ENCODE peak calls at places on chromosomes 6 and 20, in six cellular contexts. H, L, C, X, P and M are unnamed samples.

GRCh38 chr20:61520761-61521460 is 268.9 kb downstream of the CDH4 start:
- DNase-seq in X (no peak), L (peak; percentile 84), P (no peak), C (no peak), H (peak; percentile 54), M (no peak)

GRCh38 chr6:5671162-5671561 is 335.6 kb downstream of the NRN1 start:
- DNase-seq in C (peak; percentile 96), L (peak; percentile 79), H (peak; percentile 98), X (no peak), P (no peak), M (no peak)

GRCh38 chr20:53176133-53176532 is 204.0 kb downstream of the TSHZ2 start:
- DNase-seq in H (no peak), X (no peak), C (no peak), L (no peak), P (no peak), M (no peak)

GRCh38 chr20:25508083-25508770 is 77.1 kb downstream of the NINL start:
- DNase-seq in X (no peak), P (no peak), L (peak; percentile 70), C (no peak), H (no peak), M (no peak)

GRCh38 chr6:130893277-130893676 is 66.1 kb downstream of the SMLR1 start:
- DNase-seq in C (no peak), P (no peak), L (no peak), X (no peak), H (peak; percentile 38), M (no peak)

GRCh38 chr6:154732824-154733609 is at the start of gene SCAF8:
- DNase-seq in C (peak; percentile 63), H (peak; percentile 89), X (peak; percentile 57), P (peak; percentile 90), L (peak; percentile 69), M (peak; percentile 32)

GRCh38 chr20:19885981-19886665 is 128.1 kb downstream of the RIN2 start:
- DNase-seq in H (no peak), C (no peak), L (peak; percentile 63), P (no peak), X (no peak), M (no peak)

GRCh38 chr6:165002866-165003265 is 306.5 kb downstream of the C6orf118 start:
- DNase-seq in P (no peak), X (no peak), H (no peak), C (no peak), L (no peak), M (no peak)

GRCh38 chr20:366042-366718 is 14.4 kb upstream of the TRIB3 start:
- DNase-seq in X (no peak), L (no peak), P (no peak), H (no peak), C (no peak), M (no peak)

GRCh38 chr6:6825986-6826901 is 237.7 kb downstream of the LY86 start:
- DNase-seq in X (no peak), C (no peak), L (no peak), H (peak; percentile 79), P (no peak), M (no peak)

GRCh38 chr6:86147311-86147710 is 504.6 kb upstream of the SYNCRIP start:
- DNase-seq in C (no peak), L (no peak), H (no peak), X (no peak), P (no peak), M (no peak)

GRCh38 chr6:132405143-132405915 is 4.1 kb upstream of the MOXD1 start:
- DNase-seq in P (no peak), X (no peak), H (no peak), L (peak; percentile 40), C (no peak), M (no peak)

GRCh38 chr6:87918461-87918941 is 129.1 kb upstream of the SPACA1 start:
- DNase-seq in H (no peak), L (no peak), X (no peak), C (no peak), P (no peak), M (no peak)

GRCh38 chr6:116571683-116572000 is 338 bp downstream of the RWDD1 start:
- DNase-seq in C (no peak), X (no peak), H (no peak), P (no peak), L (no peak), M (no peak)

GRCh38 chr6:33197431-33198048 is 2.9 kb downstream of the RXRB start:
- DNase-seq in H (peak; percentile 74), P (peak; percentile 40), X (peak; percentile 27), L (peak; percentile 73), C (no peak), M (no peak)

GRCh38 chr6:30160391-30160790 is 620 bp downstream of the TRIM10 start:
- DNase-seq in H (no peak), P (no peak), X (no peak), C (no peak), L (no peak), M (no peak)

GRCh38 chr6:30160791-30161261 is at the start of gene TRIM10:
- DNase-seq in C (no peak), P (no peak), H (no peak), X (no peak), L (no peak), M (no peak)

GRCh38 chr6:30158475-30159025 is 2.5 kb downstream of the TRIM10 start:
- DNase-seq in L (no peak), H (no peak), P (no peak), C (no peak), X (no peak), M (no peak)

GRCh38 chr6:30162265-30163089 is 869 bp upstream of the TRIM15 start:
- DNase-seq in H (no peak), C (no peak), L (no peak), X (no peak), P (no peak), M (no peak)

GRCh38 chr6:30159988-30160387 is 1.0 kb downstream of the TRIM10 start:
- DNase-seq in X (no peak), L (no peak), C (no peak), H (no peak), P (no peak), M (no peak)
- TF ChIP-seq CTCF in X (no peak), L (no peak), C (no peak), H (no peak), P (no peak), M (no peak)

DNA sequence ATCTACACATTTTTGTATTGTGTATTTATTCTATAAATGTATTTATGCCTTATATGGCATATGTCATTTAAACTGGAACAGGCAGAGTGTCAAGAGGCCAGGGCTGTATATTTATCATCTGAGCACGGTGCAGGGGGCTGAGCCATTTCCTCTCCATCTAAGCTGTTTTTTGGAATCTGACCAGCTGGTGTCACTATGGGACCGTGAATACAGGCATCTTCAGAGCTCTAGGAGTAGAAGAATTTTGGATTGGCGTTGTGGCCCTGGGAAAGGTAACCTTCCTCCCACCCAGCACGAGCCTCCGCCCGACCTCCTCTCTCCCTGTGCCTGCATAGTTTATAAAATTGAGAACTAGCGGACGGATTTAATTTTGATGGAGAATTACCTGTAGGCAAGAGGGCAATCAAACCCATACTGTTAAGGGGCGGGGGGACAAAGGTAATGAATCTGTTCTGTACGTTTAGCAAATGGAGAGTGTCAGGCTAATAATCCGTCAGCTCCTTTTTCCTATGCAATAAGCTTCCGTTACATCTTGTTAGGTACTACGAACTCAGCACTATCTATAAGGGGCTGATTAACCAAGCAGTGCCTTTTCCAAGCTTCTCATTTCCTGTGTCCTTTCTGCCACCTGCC is 29.0 kb upstream of the EEF1E1 start:
- DNase-seq in X (no peak), H (peak; percentile 72), C (peak; percentile 41), L (peak; percentile 71), P (peak; percentile 71), M (no peak)
- TF ChIP-seq CTCF in X (peak; percentile 70), H (peak; percentile 51), C (peak; percentile 13), L (peak; percentile 59), P (peak; percentile 66), M (no peak)

GRCh38 chr20:63282946-63283345 is 10.0 kb upstream of the COL20A1 start:
- DNase-seq in L (no peak), P (no peak), X (no peak), C (no peak), H (no peak), M (no peak)
- TF ChIP-seq CTCF in L (no peak), P (no peak), X (no peak), C (no peak), H (no peak), M (no peak)

GRCh38 chr6:148251286-148251685 is 91.4 kb upstream of the SASH1 start:
- DNase-seq in P (no peak), X (peak; percentile 56), L (peak; percentile 84), H (peak; percentile 59), C (peak; percentile 25), M (no peak)
- TF ChIP-seq CTCF in P (no peak), X (peak; percentile 51), L (peak; percentile 70), H (no peak), C (no peak), M (no peak)